ENCODE peak calls at places on chromosome 15, in seven cellular contexts. One of them, this sample, is unnamed.
A peak's percentile ranks its signal among the peaks of the same experiment; 100 is the strongest.

GRCh38 chr15:74788716-74789151 is 6.9 kb downstream of the CSK start:
- DNase-seq in EH: no peak
- DNase-seq in T-helper 1 cell: peak; percentile 56
- DNase-seq in uterus: no peak
- DNase-seq in neural crest cell: no peak
- DNase-seq in brain microvascular endothelial cell: no peak
- DNase-seq in anterior cingulate cortex: no peak
- DNase-seq in this sample: no peak

GRCh38 chr15:101526890-101527289 is 37.4 kb upstream of the PCSK6 start:
- DNase-seq in EH: no peak
- DNase-seq in brain microvascular endothelial cell: no peak
- DNase-seq in neural crest cell: no peak
- DNase-seq in uterus: no peak
- DNase-seq in anterior cingulate cortex: no peak
- DNase-seq in T-helper 1 cell: no peak
- DNase-seq in this sample: no peak

GRCh38 chr15:61921093-61921492 is 139.2 kb downstream of the VPS13C start:
- DNase-seq in neural crest cell: no peak
- DNase-seq in T-helper 1 cell: no peak
- DNase-seq in anterior cingulate cortex: no peak
- DNase-seq in EH: no peak
- DNase-seq in brain microvascular endothelial cell: no peak
- DNase-seq in uterus: no peak
- DNase-seq in this sample: no peak

GRCh38 chr15:99303881-99304280 is 52.6 kb downstream of the LRRC28 start:
- DNase-seq in anterior cingulate cortex: no peak
- DNase-seq in T-helper 1 cell: no peak
- DNase-seq in EH: no peak
- DNase-seq in uterus: no peak
- DNase-seq in brain microvascular endothelial cell: no peak
- DNase-seq in neural crest cell: no peak
- DNase-seq in this sample: no peak

GRCh38 chr15:25933456-25934158 is 70.5 kb upstream of the ATP10A start:
- DNase-seq in brain microvascular endothelial cell: peak; percentile 75
- DNase-seq in EH: peak; percentile 90
- DNase-seq in anterior cingulate cortex: peak; percentile 8
- DNase-seq in T-helper 1 cell: peak; percentile 54
- DNase-seq in uterus: peak; percentile 27
- DNase-seq in neural crest cell: peak; percentile 43
- DNase-seq in this sample: peak; percentile 26

GRCh38 chr15:60829416-60829815 is 350.5 kb upstream of the ICE2 start:
- DNase-seq in brain microvascular endothelial cell: no peak
- DNase-seq in anterior cingulate cortex: no peak
- DNase-seq in neural crest cell: no peak
- DNase-seq in T-helper 1 cell: no peak
- DNase-seq in uterus: no peak
- DNase-seq in EH: peak; percentile 42
- DNase-seq in this sample: no peak

GRCh38 chr15:66944121-66944520 is 121.3 kb upstream of the SMAD3 start:
- DNase-seq in T-helper 1 cell: no peak
- DNase-seq in brain microvascular endothelial cell: no peak
- DNase-seq in uterus: no peak
- DNase-seq in anterior cingulate cortex: no peak
- DNase-seq in neural crest cell: no peak
- DNase-seq in EH: no peak
- DNase-seq in this sample: no peak

GRCh38 chr15:66246937-66247336 is 6.6 kb downstream of the MEGF11 start:
- DNase-seq in T-helper 1 cell: no peak
- DNase-seq in EH: no peak
- DNase-seq in uterus: no peak
- DNase-seq in anterior cingulate cortex: no peak
- DNase-seq in brain microvascular endothelial cell: no peak
- DNase-seq in neural crest cell: no peak
- DNase-seq in this sample: no peak

GRCh38 chr15:65634381-65634780 is 12.6 kb downstream of the SLC24A1 start:
- DNase-seq in brain microvascular endothelial cell: no peak
- DNase-seq in EH: no peak
- DNase-seq in neural crest cell: no peak
- DNase-seq in anterior cingulate cortex: no peak
- DNase-seq in T-helper 1 cell: no peak
- DNase-seq in uterus: no peak
- DNase-seq in this sample: no peak

GRCh38 chr15:69668963-69669362 is 216.3 kb downstream of the RPLP1 start:
- DNase-seq in neural crest cell: no peak
- DNase-seq in brain microvascular endothelial cell: no peak
- DNase-seq in uterus: no peak
- DNase-seq in EH: no peak
- DNase-seq in anterior cingulate cortex: no peak
- DNase-seq in T-helper 1 cell: no peak
- DNase-seq in this sample: no peak

GRCh38 chr15:57406040-57406772 is 29.9 kb downstream of the CGNL1 start:
- DNase-seq in EH: peak; percentile 48
- DNase-seq in neural crest cell: no peak
- DNase-seq in brain microvascular endothelial cell: no peak
- DNase-seq in T-helper 1 cell: no peak
- DNase-seq in uterus: no peak
- DNase-seq in anterior cingulate cortex: no peak
- DNase-seq in this sample: no peak

GRCh38 chr15:58918239-58918638 is 15.2 kb downstream of the SLTM start:
- DNase-seq in T-helper 1 cell: no peak
- DNase-seq in EH: peak; percentile 50
- DNase-seq in brain microvascular endothelial cell: no peak
- DNase-seq in neural crest cell: no peak
- DNase-seq in uterus: no peak
- DNase-seq in anterior cingulate cortex: no peak
- DNase-seq in this sample: no peak

GRCh38 chr15:66515901-66516322 is 10.8 kb downstream of the ZWILCH start:
- DNase-seq in brain microvascular endothelial cell: no peak
- DNase-seq in uterus: no peak
- DNase-seq in neural crest cell: no peak
- DNase-seq in T-helper 1 cell: no peak
- DNase-seq in EH: peak; percentile 55
- DNase-seq in anterior cingulate cortex: no peak
- DNase-seq in this sample: no peak

GRCh38 chr15:78072080-78072892 is 5.2 kb downstream of the TBC1D2B start:
- DNase-seq in brain microvascular endothelial cell: peak; percentile 89
- DNase-seq in anterior cingulate cortex: peak; percentile 45
- DNase-seq in T-helper 1 cell: no peak
- DNase-seq in neural crest cell: no peak
- DNase-seq in uterus: peak; percentile 53
- DNase-seq in EH: peak; percentile 94
- DNase-seq in this sample: peak; percentile 42

GRCh38 chr15:65396283-65396964 is 18.6 kb upstream of the IGDCC3 start:
- DNase-seq in brain microvascular endothelial cell: no peak
- DNase-seq in T-helper 1 cell: no peak
- DNase-seq in neural crest cell: no peak
- DNase-seq in EH: no peak
- DNase-seq in anterior cingulate cortex: no peak
- DNase-seq in uterus: no peak
- DNase-seq in this sample: no peak

GRCh38 chr15:37733628-37734027 is 200.8 kb upstream of the TMCO5A start:
- DNase-seq in neural crest cell: no peak
- DNase-seq in uterus: no peak
- DNase-seq in anterior cingulate cortex: no peak
- DNase-seq in EH: no peak
- DNase-seq in brain microvascular endothelial cell: no peak
- DNase-seq in T-helper 1 cell: no peak
- DNase-seq in this sample: no peak

GRCh38 chr15:61295239-61295638 is 66.1 kb upstream of the RORA start:
- DNase-seq in neural crest cell: no peak
- DNase-seq in uterus: no peak
- DNase-seq in T-helper 1 cell: no peak
- DNase-seq in anterior cingulate cortex: no peak
- DNase-seq in EH: no peak
- DNase-seq in brain microvascular endothelial cell: no peak
- DNase-seq in this sample: no peak

GRCh38 chr15:100788731-100789105 is 90.9 kb upstream of the ALDH1A3 start:
- DNase-seq in EH: no peak
- DNase-seq in neural crest cell: no peak
- DNase-seq in brain microvascular endothelial cell: no peak
- DNase-seq in anterior cingulate cortex: no peak
- DNase-seq in uterus: no peak
- DNase-seq in T-helper 1 cell: no peak
- DNase-seq in this sample: no peak

This sample was measured in head of caudate nucleus.